ENCODE peak calls at places on chromosomes 16 and 17, in seven cellular contexts. R, P, H, U, W, D and B are unnamed samples.

GRCh38 chr17:79597996-79598557 is 12.8 kb downstream of the RBFOX3 start:
- DNase-seq in H (no peak), P (no peak), U (no peak), R (no peak), D (no peak), W (no peak), B (no peak)

GRCh38 chr17:78313735-78314648 is 45.9 kb downstream of the SOCS3 start:
- DNase-seq in U (peak; percentile 59), H (peak; percentile 86), P (peak; percentile 51), R (peak; percentile 45), W (peak; percentile 98), D (peak; percentile 97), B (peak; percentile 72)

GRCh38 chr16:2015117-2015946 is 4.3 kb upstream of the NPW start:
- DNase-seq in P (peak; percentile 65), D (no peak), W (peak; percentile 53), R (no peak), U (peak; percentile 47), H (no peak), B (no peak)

GRCh38 chr17:30378191-30378796 is 433 bp upstream of the CPD start:
- DNase-seq in D (no peak), P (no peak), R (no peak), U (peak; percentile 11), H (no peak), W (peak; percentile 29), B (peak; percentile 15)

GRCh38 chr17:60169921-60170817 is 20.4 kb downstream of the CA4 start:
- DNase-seq in W (no peak), U (peak; percentile 41), H (peak; percentile 46), R (peak; percentile 76), P (peak; percentile 53), D (no peak), B (peak; percentile 73)

GRCh38 chr16:54633943-54634362 is 296.7 kb upstream of the IRX5 start:
- DNase-seq in U (no peak), H (peak; percentile 48), P (peak; percentile 57), D (peak; percentile 41), R (peak; percentile 15), W (peak; percentile 21), B (no peak)

GRCh38 chr17:44981221-44981968 is 13.3 kb upstream of the C1QL1 start:
- DNase-seq in P (peak; percentile 32), W (peak; percentile 62), R (peak; percentile 13), H (no peak), U (peak; percentile 94), D (no peak), B (no peak)

GRCh38 chr17:16922386-16923096 is 49.4 kb downstream of the TNFRSF13B start:
- DNase-seq in R (no peak), P (no peak), U (peak; percentile 8), W (no peak), H (no peak), D (no peak), B (no peak)

GRCh38 chr16:66612422-66612821 is 7.9 kb downstream of the CMTM3 start:
- DNase-seq in W (no peak), H (no peak), R (no peak), P (no peak), D (no peak), U (no peak), B (no peak)

GRCh38 chr17:81583589-81584337 is 31.6 kb upstream of the FAAP100 start:
- DNase-seq in D (no peak), U (peak; percentile 68), W (no peak), R (no peak), H (no peak), P (no peak), B (no peak)

GRCh38 chr16:29316673-29317237 is 89.8 kb downstream of the NPIPB11 start:
- DNase-seq in D (no peak), W (no peak), R (no peak), U (peak; percentile 21), P (no peak), H (no peak), B (no peak)

GRCh38 chr16:55502801-55503366 is 6.0 kb upstream of the LPCAT2 start:
- DNase-seq in P (peak; percentile 98), W (peak; percentile 65), D (peak; percentile 32), U (peak; percentile 93), H (peak; percentile 79), R (peak; percentile 84), B (peak; percentile 88)

GRCh38 chr16:57555831-57556230 is 13.4 kb downstream of the ADGRG5 start:
- DNase-seq in P (no peak), W (no peak), H (no peak), U (no peak), R (no peak), D (no peak), B (no peak)

GRCh38 chr16:68473358-68474064 is 25.2 kb upstream of the SMPD3 start:
- DNase-seq in P (no peak), D (no peak), H (peak; percentile 45), U (no peak), R (no peak), W (no peak), B (no peak)

DNA sequence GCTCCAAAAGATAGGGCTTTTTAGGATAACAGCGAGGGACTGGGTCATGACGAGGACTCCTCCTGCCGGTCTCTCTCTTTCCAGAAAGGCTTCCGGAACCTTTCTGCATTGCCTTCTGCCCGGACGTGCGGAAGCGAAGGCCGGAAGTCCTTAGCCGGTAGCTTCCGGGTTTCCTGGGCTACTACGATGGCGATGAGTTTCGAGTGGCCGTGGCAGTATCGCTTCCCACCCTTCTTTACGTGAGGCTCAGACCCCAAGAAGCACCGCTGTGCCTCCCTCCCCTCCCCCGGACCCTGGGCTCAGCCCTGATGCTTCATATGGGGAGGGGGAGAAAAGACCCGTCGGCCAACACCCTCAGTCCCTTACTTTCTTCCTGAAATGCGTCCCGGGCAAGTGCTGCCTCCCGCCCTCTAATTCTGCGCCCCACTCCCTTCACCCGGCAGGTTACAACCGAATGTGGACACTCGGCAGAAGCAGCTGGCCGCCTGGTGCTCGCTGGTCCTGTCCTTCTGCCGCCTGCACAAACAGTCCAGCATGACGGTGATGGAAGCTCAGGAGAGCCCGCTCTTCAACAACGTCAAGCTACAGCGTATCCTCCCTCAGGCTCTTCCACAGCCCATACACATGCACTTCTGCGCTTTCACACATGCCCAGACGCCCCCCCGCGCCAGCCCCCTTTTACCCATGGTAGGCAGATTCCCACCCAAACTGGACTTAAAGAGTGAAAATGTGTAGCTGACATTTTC is at the start of gene VPS25:
- DNase-seq in P (peak; percentile 88), U (peak; percentile 87), W (peak; percentile 88), R (peak; percentile 87), H (peak; percentile 82), D (peak; percentile 86), B (peak; percentile 72)
- TF ChIP-seq CTCF in P (peak; percentile 25), U (peak; percentile 30), W (no peak), R (peak; percentile 44), H (no peak), D (peak; percentile 32), B (peak; percentile 40)

GRCh38 chr16:87458424-87458915 is 34.4 kb downstream of the ZCCHC14 start:
- DNase-seq in D (no peak), W (no peak), U (no peak), H (no peak), R (no peak), P (no peak), B (no peak)

GRCh38 chr16:87459833-87460232 is 33.0 kb downstream of the ZCCHC14 start:
- DNase-seq in P (no peak), H (no peak), U (no peak), W (no peak), D (no peak), R (no peak), B (no peak)

GRCh38 chr16:87457051-87457611 is 35.7 kb downstream of the ZCCHC14 start:
- DNase-seq in U (peak; percentile 76), R (peak; percentile 75), H (no peak), D (no peak), P (peak; percentile 69), W (peak; percentile 43), B (no peak)

GRCh38 chr16:87457724-87458423 is 35.0 kb downstream of the ZCCHC14 start:
- DNase-seq in P (peak; percentile 98), U (peak; percentile 99), W (peak; percentile 74), D (no peak), H (no peak), R (peak; percentile 99), B (no peak)

GRCh38 chr16:87459027-87459426 is 33.8 kb downstream of the ZCCHC14 start:
- DNase-seq in D (no peak), W (no peak), U (no peak), P (no peak), R (no peak), H (no peak), B (no peak)
- TF ChIP-seq CTCF in D (no peak), W (no peak), U (no peak), P (no peak), R (no peak), H (no peak), B (no peak)

GRCh38 chr16:75099075-75099667 is 17.4 kb downstream of the LDHD start:
- DNase-seq in D (no peak), W (no peak), H (no peak), P (no peak), R (no peak), U (no peak), B (no peak)

GRCh38 chr16:75102595-75102994 is 14.0 kb downstream of the LDHD start:
- DNase-seq in W (no peak), P (no peak), R (no peak), U (no peak), H (no peak), D (peak; percentile 20), B (no peak)

GRCh38 chr16:75097191-75097761 is 19.3 kb downstream of the LDHD start:
- DNase-seq in D (no peak), R (no peak), U (no peak), P (no peak), W (no peak), H (no peak), B (no peak)

GRCh38 chr16:75097941-75098897 is 18.4 kb downstream of the LDHD start:
- DNase-seq in R (no peak), U (no peak), W (no peak), H (peak; percentile 60), P (no peak), D (no peak), B (no peak)

GRCh38 chr16:75099738-75100615 is 16.6 kb downstream of the LDHD start:
- DNase-seq in U (no peak), H (no peak), R (no peak), P (no peak), W (no peak), D (no peak), B (peak; percentile 55)
- TF ChIP-seq CTCF in U (no peak), H (no peak), R (no peak), P (no peak), W (no peak), D (no peak), B (peak; percentile 28)

GRCh38 chr16:50747206-50747956 is 5.5 kb downstream of the CYLD start:
- DNase-seq in H (no peak), P (peak; percentile 35), R (no peak), W (no peak), D (no peak), U (no peak), B (no peak)
- TF ChIP-seq CTCF in H (peak; percentile 48), P (peak; percentile 12), R (no peak), W (peak; percentile 29), D (peak; percentile 50), U (peak; percentile 18), B (peak; percentile 34)

DNA sequence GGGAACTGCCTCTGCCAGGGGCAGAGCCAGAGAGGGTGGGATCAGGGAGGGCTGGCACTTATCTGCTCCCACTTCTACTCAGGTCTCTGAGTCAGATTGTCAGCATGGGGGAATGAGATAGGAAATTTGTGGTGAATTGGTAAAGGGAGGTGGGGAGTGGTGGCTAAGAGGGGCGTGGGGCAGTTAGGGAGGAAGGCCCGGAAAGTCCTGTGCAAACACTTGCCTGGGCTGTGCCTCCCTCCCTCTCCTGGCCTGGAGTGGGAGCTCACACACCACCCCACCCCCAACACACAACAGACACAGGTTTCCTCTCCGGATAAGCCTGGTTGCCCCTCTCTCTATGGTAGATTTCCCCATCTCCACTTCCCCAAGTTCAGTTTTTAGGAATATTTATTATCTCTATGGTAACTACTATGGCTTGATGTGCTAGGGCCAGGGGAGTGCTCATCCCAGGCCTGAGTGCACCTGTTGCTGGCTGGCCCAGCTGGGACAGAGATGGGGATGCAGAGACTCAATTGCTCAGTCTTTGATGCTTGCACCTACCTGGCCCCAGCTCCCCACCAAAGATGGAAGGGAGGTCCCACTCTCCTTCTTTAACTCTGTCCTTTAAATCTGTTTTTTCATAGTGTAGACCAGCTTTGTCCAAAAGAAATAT is 2.7 kb downstream of the SPNS2 start:
- DNase-seq in U (no peak), D (no peak), R (no peak), P (no peak), H (no peak), W (no peak), B (no peak)
- TF ChIP-seq CTCF in U (no peak), D (no peak), R (no peak), P (no peak), H (no peak), W (no peak), B (no peak)